ENCODE peak calls at places on chromosomes 12 and 14, in six cellular contexts. B is A549; K is lower leg skin; A is CD4-positive, alpha-beta memory T cell; C is astrocyte of the spinal cord; X is ovary. I is an unnamed sample.

GRCh38 chr12:131077931-131078391 is 124.3 kb downstream of the ADGRD1 start:
- DNase-seq in B (no peak), K (no peak), A (no peak), C (no peak), X (no peak), I (no peak)

GRCh38 chr14:102220031-102220430 is 80.3 kb downstream of the WDR20 start:
- DNase-seq in B (no peak), K (no peak), A (no peak), C (no peak), X (no peak), I (no peak)

GRCh38 chr14:30223385-30223785 is 295.7 kb upstream of the PRKD1 start:
- DNase-seq in B (peak; percentile 18), K (peak; percentile 68), A (no peak), C (peak; percentile 94), X (peak; percentile 55), I (no peak)

GRCh38 chr14:97634786-97635185 is 837.6 kb downstream of the VRK1 start:
- DNase-seq in B (no peak), K (no peak), A (peak; percentile 19), C (no peak), X (no peak), I (peak; percentile 72)

GRCh38 chr12:55712700-55713415 is 3.0 kb upstream of the BLOC1S1 start:
- DNase-seq in B (no peak), K (no peak), A (no peak), C (no peak), X (no peak), I (no peak)

GRCh38 chr12:115264605-115265004 is 580.6 kb upstream of the TBX3 start:
- DNase-seq in B (no peak), K (no peak), A (no peak), C (no peak), X (no peak), I (no peak)

GRCh38 chr14:99777956-99778355 is 15.3 kb upstream of the EML1 start:
- DNase-seq in B (no peak), K (no peak), A (no peak), C (no peak), X (no peak), I (no peak)

GRCh38 chr14:26595922-26596721 is 1.7 kb downstream of the NOVA1 start:
- DNase-seq in B (no peak), K (no peak), A (no peak), C (peak; percentile 16), X (peak; percentile 15), I (no peak)

GRCh38 chr12:89051065-89051677 is 301.1 kb downstream of the DUSP6 start:
- DNase-seq in B (peak; percentile 51), K (peak; percentile 42), A (peak; percentile 51), C (peak; percentile 72), X (no peak), I (peak; percentile 57)

GRCh38 chr12:79482323-79482722 is 208.4 kb downstream of the PAWR start:
- DNase-seq in B (no peak), K (no peak), A (no peak), C (no peak), X (no peak), I (no peak)

GRCh38 chr12:12561305-12562015 is 1.2 kb downstream of the DUSP16 start:
- DNase-seq in B (no peak), K (peak; percentile 46), A (no peak), C (peak; percentile 50), X (peak; percentile 73), I (peak; percentile 59)

GRCh38 chr12:111297703-111298426 is 71.0 kb downstream of the PHETA1 start:
- DNase-seq in B (no peak), K (no peak), A (no peak), C (no peak), X (no peak), I (no peak)

GRCh38 chr12:103028881-103029280 is 71.4 kb downstream of the ASCL1 start:
- DNase-seq in B (no peak), K (no peak), A (no peak), C (no peak), X (no peak), I (no peak)

GRCh38 chr12:53093777-53094393 is 3.6 kb upstream of the IGFBP6 start:
- DNase-seq in B (no peak), K (no peak), A (no peak), C (no peak), X (no peak), I (no peak)

GRCh38 chr14:100446572-100446971 is 123.4 kb downstream of the SLC25A47 start:
- DNase-seq in B (no peak), K (no peak), A (no peak), C (no peak), X (no peak), I (peak; percentile 52)

GRCh38 chr14:104732355-104732804 is 8.4 kb downstream of the ADSS1 start:
- DNase-seq in B (peak; percentile 44), K (no peak), A (no peak), C (no peak), X (no peak), I (no peak)

GRCh38 chr12:19244312-19244711 is 114.8 kb downstream of the PLEKHA5 start:
- DNase-seq in B (no peak), K (no peak), A (no peak), C (no peak), X (no peak), I (no peak)

GRCh38 chr12:120234643-120235368 is 30.7 kb downstream of the PXN start:
- DNase-seq in B (peak; percentile 94), K (peak; percentile 91), A (no peak), C (peak; percentile 96), X (peak; percentile 54), I (no peak)

GRCh38 chr12:131041968-131042847 is 88.5 kb downstream of the ADGRD1 start:
- DNase-seq in B (no peak), K (no peak), A (no peak), C (no peak), X (no peak), I (no peak)

GRCh38 chr14:67420102-67420739 is 8.3 kb upstream of the PLEK2 start:
- DNase-seq in B (no peak), K (no peak), A (peak; percentile 11), C (no peak), X (no peak), I (no peak)

DNA sequence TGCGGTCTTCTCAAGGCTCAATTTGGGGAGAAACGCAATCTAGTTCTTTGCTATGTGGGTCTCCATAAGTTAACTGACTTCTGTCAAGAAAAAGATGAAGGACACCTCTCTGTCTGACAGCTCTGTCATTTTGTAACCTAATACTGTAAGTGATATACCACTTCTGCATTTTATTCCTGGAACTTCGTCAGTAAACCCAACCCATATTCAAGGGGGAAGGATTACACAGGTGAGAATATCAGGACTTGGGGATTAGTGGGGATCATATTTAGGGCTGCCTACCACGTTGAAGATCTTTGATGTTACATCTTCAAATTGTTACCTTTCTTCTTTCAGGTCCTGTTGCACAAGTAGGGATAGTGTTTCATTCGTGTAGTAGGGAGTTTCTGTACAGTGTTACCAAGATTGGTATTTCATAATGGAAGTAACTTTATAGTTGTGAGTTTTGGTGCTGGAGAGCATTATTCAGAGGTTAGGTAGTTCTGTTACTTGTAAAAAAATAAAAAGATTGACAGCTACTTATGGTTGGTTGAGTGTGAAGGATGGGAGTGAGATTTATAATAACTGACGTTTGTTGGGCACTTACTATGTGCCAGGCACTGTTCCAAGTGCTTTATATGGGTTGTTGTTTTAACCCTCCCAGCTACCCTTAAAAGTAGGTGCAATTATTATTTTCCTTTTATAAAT is 1.6 kb downstream of the TMEM260 start:
- DNase-seq in B (no peak), K (no peak), A (no peak), C (no peak), X (no peak), I (no peak)
- H3K4me3 ChIP-seq in B (peak overlapping the region; percentile 87), K (no peak overlapping the region), A (peak overlapping the region; percentile 92), C (no peak overlapping the region), X (peak overlapping the region; percentile 86), I (peak overlapping the region; percentile 95)

GRCh38 chr12:24379493-24379892 is 430.0 kb upstream of the SOX5 start:
- DNase-seq in B (no peak), K (no peak), A (no peak), C (no peak), X (no peak), I (no peak)
- H3K4me3 ChIP-seq in B (no peak overlapping the region), K (no peak overlapping the region), A (no peak overlapping the region), C (no peak overlapping the region), X (no peak overlapping the region), I (no peak overlapping the region)

DNA sequence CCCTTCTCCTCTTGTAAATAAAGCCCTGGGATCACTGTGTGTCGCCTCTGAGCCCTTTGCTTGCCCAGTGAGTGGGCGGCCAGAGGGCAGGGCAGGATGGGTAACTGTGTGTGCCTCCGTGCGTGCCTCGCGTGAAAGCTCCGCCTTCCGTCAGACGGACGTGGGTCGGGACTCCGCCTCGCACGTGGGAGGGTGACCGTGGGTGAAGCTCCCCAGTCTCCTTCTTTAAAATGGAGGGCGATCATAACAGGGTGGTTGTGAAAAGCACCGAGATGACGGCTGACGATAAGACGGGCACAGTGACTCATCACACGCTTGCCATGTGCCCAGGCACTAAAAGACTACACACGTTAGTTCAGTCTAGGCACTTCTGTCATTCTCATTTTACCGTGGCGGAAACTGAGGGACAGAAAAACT is 9.2 kb downstream of the PHB2 start:
- DNase-seq in B (no peak), K (no peak), A (peak; percentile 89), C (no peak), X (peak; percentile 63), I (peak; percentile 88)
- H3K4me3 ChIP-seq in B (peak overlapping the region; percentile 15), K (no peak overlapping the region), A (peak overlapping the region; percentile 10), C (no peak overlapping the region), X (peak overlapping the region; percentile 20), I (peak overlapping the region; percentile 65)

GRCh38 chr12:54126696-54127537 is 61.9 kb downstream of the SMUG1 start:
- DNase-seq in B (peak; percentile 55), K (peak; percentile 79), A (no peak), C (peak; percentile 13), X (peak; percentile 86), I (no peak)
- H3K4me3 ChIP-seq in B (peak overlapping the region; percentile 47), K (peak overlapping the region; percentile 68), A (no peak overlapping the region), C (peak overlapping the region; percentile 63), X (peak overlapping the region; percentile 87), I (no peak overlapping the region)

GRCh38 chr12:91177380-91177779 is 5.2 kb downstream of the DCN start:
- DNase-seq in B (no peak), K (no peak), A (no peak), C (peak; percentile 10), X (no peak), I (no peak)

GRCh38 chr12:91178139-91178561 is 4.5 kb downstream of the DCN start:
- DNase-seq in B (no peak), K (no peak), A (no peak), C (peak; percentile 68), X (peak; percentile 45), I (no peak)

GRCh38 chr12:91179315-91179714 is 3.3 kb downstream of the DCN start:
- DNase-seq in B (no peak), K (peak; percentile 64), A (no peak), C (peak; percentile 26), X (peak; percentile 37), I (no peak)

GRCh38 chr12:91180162-91180561 is 2.5 kb downstream of the DCN start:
- DNase-seq in B (no peak), K (no peak), A (no peak), C (peak; percentile 29), X (no peak), I (no peak)

DNA sequence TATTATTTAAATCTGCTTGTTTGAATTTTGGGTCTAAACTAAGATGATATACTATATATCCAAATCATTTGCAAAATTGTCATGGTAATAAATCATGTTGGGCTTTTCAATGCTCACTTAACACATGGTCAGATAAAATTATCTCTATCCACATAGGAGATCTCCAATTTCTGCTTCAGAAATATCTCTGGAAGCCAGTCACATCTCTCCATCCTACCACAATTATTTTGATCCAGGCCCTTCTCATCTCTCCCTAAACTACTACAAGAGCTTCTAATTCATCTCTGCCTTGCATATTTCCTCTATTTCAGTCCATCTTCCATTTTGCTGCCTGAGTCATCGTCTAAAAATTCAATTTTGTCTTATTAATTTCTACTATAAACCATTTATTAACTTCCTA is 3.8 kb downstream of the DCN start:
- DNase-seq in B (no peak), K (no peak), A (no peak), C (no peak), X (no peak), I (no peak)
- H3K4me3 ChIP-seq in B (no peak overlapping the region), K (peak overlapping the region; percentile 23), A (no peak overlapping the region), C (peak overlapping the region; percentile 17), X (peak overlapping the region; percentile 50), I (no peak overlapping the region)

I was measured in CD4-positive, CD25-positive, alpha-beta regulatory T cell.